ENCODE peak calls at places on chromosomes 4 and X, in nine cellular contexts. I is activated CD4-positive, alpha-beta T cell treated with anti-CD3 and anti-CD28 coated beads, Interleukin-2, amount 50 U/mL, for 24 hours; Y is left lung; V is GM04504; U is WTC11; G is GM03348; W is NCI-H1694; R is cardiac muscle cell; L is NCI-H2029 treated with DMSO at 0.1 percent for 48 hours. P is an unnamed sample.

GRCh38 chr4:66160606-66161005 is 490.3 kb upstream of the EPHA5 start:
- DNase-seq in I (no peak), Y (no peak), V (no peak), U (no peak), G (no peak), W (no peak), R (peak; percentile 18), L (no peak), P (no peak)

GRCh38 chr4:128288689-128289106 is 1.1 kb upstream of the PGRMC2 start:
- DNase-seq in I (peak; percentile 20), Y (no peak), V (no peak), U (no peak), G (no peak), W (no peak), R (peak; percentile 43), L (peak; percentile 49), P (no peak)

GRCh38 chr4:140718240-140718639 is 37.9 kb downstream of the TBC1D9 start:
- DNase-seq in I (no peak), Y (no peak), V (no peak), U (no peak), G (peak; percentile 47), W (no peak), R (peak; percentile 68), L (no peak), P (no peak)

GRCh38 chrX:37350034-37350365 is 836 bp downstream of the PRRG1 start:
- DNase-seq in I (no peak), Y (no peak), V (no peak), U (no peak), G (peak; percentile 10), W (no peak), R (peak; percentile 30), L (no peak), P (no peak)

GRCh38 chr4:97984545-97985131 is 158.6 kb downstream of the STPG2 start:
- DNase-seq in I (no peak), Y (no peak), V (no peak), U (peak; percentile 32), G (no peak), W (no peak), R (no peak), L (no peak), P (no peak)

GRCh38 chr4:156838761-156839160 is 132.8 kb downstream of the PDGFC start:
- DNase-seq in I (no peak), Y (no peak), V (no peak), U (no peak), G (no peak), W (peak; percentile 52), R (peak; percentile 27), L (no peak), P (no peak)

GRCh38 chrX:10611441-10612090 is 8.8 kb downstream of the MID1 start:
- DNase-seq in I (no peak), Y (no peak), V (no peak), U (no peak), G (no peak), W (no peak), R (peak; percentile 41), L (no peak), P (no peak)

GRCh38 chrX:19798423-19798822 is 89.0 kb downstream of the SH3KBP1 start:
- DNase-seq in I (no peak), Y (no peak), V (no peak), U (no peak), G (no peak), W (no peak), R (no peak), L (no peak), P (no peak)

GRCh38 chrX:1852082-1852481 is 237.2 kb downstream of the ASMT start:
- DNase-seq in I (no peak), Y (no peak), V (no peak), U (no peak), G (no peak), W (no peak), R (no peak), L (no peak), P (no peak)

GRCh38 chrX:10620121-10620699 is at the start of gene MID1:
- DNase-seq in I (no peak), Y (peak; percentile 71), V (peak; percentile 55), U (peak; percentile 74), G (peak; percentile 84), W (peak; percentile 22), R (peak; percentile 87), L (no peak), P (peak; percentile 76)

GRCh38 chrX:147917700-147918694 is 6.3 kb downstream of the FMR1 start:
- DNase-seq in I (peak; percentile 13), Y (no peak), V (no peak), U (no peak), G (no peak), W (no peak), R (peak; percentile 15), L (no peak), P (no peak)

GRCh38 chr4:140220053-140220452 is 66.1 kb upstream of the MAML3 start:
- DNase-seq in I (no peak), Y (no peak), V (no peak), U (no peak), G (no peak), W (no peak), R (no peak), L (no peak), P (no peak)

GRCh38 chr4:21470531-21470930 is 478.0 kb downstream of the KCNIP4 start:
- DNase-seq in I (no peak), Y (no peak), V (peak; percentile 16), U (no peak), G (peak; percentile 20), W (peak; percentile 62), R (peak; percentile 69), L (peak; percentile 67), P (no peak)

GRCh38 chr4:81049861-81050423 is 19.4 kb downstream of the BMP3 start:
- DNase-seq in I (no peak), Y (no peak), V (no peak), U (no peak), G (peak; percentile 2), W (no peak), R (no peak), L (no peak), P (no peak)

GRCh38 chrX:65866146-65866545 is 173.7 kb downstream of the VSIG4 start:
- DNase-seq in I (no peak), Y (no peak), V (no peak), U (no peak), G (no peak), W (no peak), R (no peak), L (no peak), P (no peak)

GRCh38 chr4:67575232-67575888 is 16.8 kb downstream of the STAP1 start:
- DNase-seq in I (no peak), Y (no peak), V (no peak), U (no peak), G (no peak), W (no peak), R (no peak), L (peak; percentile 96), P (no peak)

GRCh38 chr4:120026853-120027252 is 39.8 kb downstream of the MAD2L1 start:
- DNase-seq in I (no peak), Y (no peak), V (no peak), U (no peak), G (no peak), W (no peak), R (no peak), L (no peak), P (no peak)

GRCh38 chrX:9340619-9341304 is 124.1 kb upstream of the TBL1X start:
- DNase-seq in I (no peak), Y (peak; percentile 58), V (peak; percentile 36), U (no peak), G (peak; percentile 52), W (no peak), R (peak; percentile 69), L (no peak), P (peak; percentile 59)

GRCh38 chr4:168678751-168679366 is 182.0 kb downstream of the PALLD start:
- DNase-seq in I (no peak), Y (no peak), V (no peak), U (no peak), G (no peak), W (no peak), R (no peak), L (no peak), P (no peak)

P was measured in ureter.